ENCODE peak calls at places on chromosomes 5 and 9, in five cellular contexts. C is WTC11, P is coronary artery, F is tibial artery, X is colonic mucosa. E is an unnamed sample.

GRCh38 chr9:74783408-74783807 is 104.3 kb downstream of the TRPM6 start:
- DNase-seq in C (no peak), X (no peak), F (no peak), P (no peak), E (no peak)

GRCh38 chr5:53785924-53786323 is 225.5 kb downstream of the NDUFS4 start:
- DNase-seq in C (no peak), X (no peak), F (no peak), P (no peak), E (no peak)

GRCh38 chr9:93028448-93029006 is 30.0 kb upstream of the SUSD3 start:
- DNase-seq in P (no peak), C (no peak), F (no peak), X (no peak), E (no peak)

GRCh38 chr9:16112116-16112515 is 559.3 kb downstream of the CCDC171 start:
- DNase-seq in C (no peak), X (no peak), P (no peak), F (no peak), E (no peak)

GRCh38 chr5:179346875-179347274 is 1.6 kb upstream of the ADAMTS2 start:
- DNase-seq in X (no peak), C (no peak), F (no peak), P (no peak), E (no peak)

GRCh38 chr5:14713476-14714384 is 49.2 kb downstream of the OTULIN start:
- DNase-seq in X (no peak), F (no peak), C (no peak), P (no peak), E (no peak)

GRCh38 chr5:175797521-175798038 is 73.8 kb upstream of the CPLX2 start:
- DNase-seq in P (no peak), C (peak), F (no peak), X (no peak), E (peak)

GRCh38 chr9:114558027-114558675 is 29.4 kb upstream of the ATP6V1G1 start:
- DNase-seq in X (no peak), F (no peak), C (no peak), P (no peak), E (no peak)

GRCh38 chr5:168460606-168461005 is 25.7 kb upstream of the RARS1 start:
- DNase-seq in F (no peak), X (no peak), P (no peak), C (no peak), E (no peak)

GRCh38 chr5:2876183-2876582 is 124.7 kb upstream of the IRX2 start:
- DNase-seq in P (peak), C (no peak), X (no peak), F (no peak), E (no peak)

GRCh38 chr5:126865299-126865698 is 88.4 kb downstream of the LMNB1 start:
- DNase-seq in F (no peak), X (no peak), C (no peak), P (no peak), E (no peak)

GRCh38 chr9:87950765-87951488 is 23.4 kb downstream of the CDK20 start:
- DNase-seq in C (no peak), P (no peak), F (no peak), X (no peak), E (no peak)

DNA sequence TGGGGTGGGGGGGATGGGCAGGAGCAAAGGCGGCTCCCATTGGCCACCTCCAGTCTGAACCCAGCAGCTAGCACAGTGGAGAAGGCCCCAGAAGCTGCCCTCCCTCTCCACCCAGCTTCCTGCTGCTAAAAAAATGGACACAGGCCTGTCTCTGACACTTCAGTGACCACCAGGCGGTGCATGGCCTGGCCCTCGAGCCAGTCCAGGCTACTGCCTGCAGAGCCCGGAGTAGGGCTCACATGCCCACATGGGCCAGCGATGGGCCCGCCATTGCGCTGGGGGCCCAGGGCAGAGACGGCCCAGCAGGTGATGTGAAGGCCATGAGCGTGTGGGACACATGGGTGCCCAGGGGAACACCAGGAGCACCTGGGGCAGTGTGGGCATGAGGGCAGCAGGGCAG is 52.1 kb upstream of the NOTCH1 start:
- DNase-seq in F (no peak), C (no peak), P (no peak), X (no peak), E (peak)
- TF ChIP-seq CTCF in F (no peak), C (no peak), P (no peak), X (no peak), E (no peak)

GRCh38 chr5:139861021-139861888 is 65.6 kb downstream of the PSD2 start:
- DNase-seq in X (no peak), F (no peak), P (no peak), C (no peak), E (no peak)
- TF ChIP-seq CTCF in X (no peak), F (no peak), P (no peak), C (no peak), E (no peak)

GRCh38 chr5:172334196-172334595 is 50.6 kb upstream of the UBTD2 start:
- DNase-seq in C (peak), P (no peak), X (no peak), F (no peak), E (no peak)
- TF ChIP-seq CTCF in C (no peak), P (no peak), X (no peak), F (no peak), E (no peak)

GRCh38 chr9:124013263-124014211 is 2.0 kb downstream of the LHX2 start:
- DNase-seq in C (peak), F (peak), X (no peak), P (no peak), E (no peak)
- TF ChIP-seq CTCF in C (no peak), F (no peak), X (no peak), P (no peak), E (no peak)

GRCh38 chr9:127955294-127956015 is 17.8 kb upstream of the DPM2 start:
- DNase-seq in P (no peak), F (no peak), C (peak), X (peak), E (no peak)
- TF ChIP-seq CTCF in P (no peak), F (peak), C (peak), X (peak), E (peak)

DNA sequence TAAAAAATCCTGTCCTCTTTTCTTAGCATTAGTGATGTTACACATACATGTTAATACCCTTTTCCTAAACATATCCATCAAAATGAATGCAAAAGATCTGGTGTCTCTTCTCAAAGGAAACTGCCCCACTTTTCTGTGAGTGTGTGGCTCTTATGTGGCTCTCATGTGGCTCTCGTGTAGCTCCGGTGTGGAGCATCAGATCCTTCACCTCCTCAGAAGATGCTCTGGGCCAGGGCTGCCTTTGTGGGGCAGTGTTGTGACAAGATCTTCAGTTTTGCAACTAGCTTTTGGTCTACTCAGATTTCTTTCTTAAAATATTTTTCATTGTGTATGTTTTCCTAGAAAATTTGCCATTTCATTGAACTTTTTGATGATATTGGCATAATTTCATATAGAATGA is 19.3 kb downstream of the GARNL3 start:
- DNase-seq in X (peak), F (no peak), C (peak), P (no peak), E (no peak)
- TF ChIP-seq CTCF in X (no peak), F (no peak), C (no peak), P (no peak), E (no peak)

GRCh38 chr9:125370786-125371185 is 109.2 kb downstream of the GAPVD1 start:
- DNase-seq in X (no peak), C (no peak), F (no peak), P (no peak), E (no peak)
- TF ChIP-seq CTCF in X (no peak), C (no peak), F (no peak), P (no peak), E (no peak)

GRCh38 chr9:7844283-7844682 is 44.7 kb upstream of the DMAC1 start:
- DNase-seq in P (no peak), X (peak), F (no peak), C (no peak), E (no peak)
- TF ChIP-seq CTCF in P (no peak), X (peak), F (peak), C (no peak), E (peak)